ENCODE peak calls at places on chromosomes 1 and 21, in five cellular contexts. H is left colon, V is progenitor cell of endocrine pancreas, J is HT1080, B is esophagus squamous epithelium. Z is an unnamed sample.

GRCh38 chr21:36471254-36471723 is 8.6 kb downstream of the CLDN14 start:
- DNase-seq in B (no peak), J (peak), V (no peak), H (no peak), Z (no peak)

GRCh38 chr21:16004523-16004922 is 274.7 kb downstream of the USP25 start:
- DNase-seq in H (no peak), V (no peak), J (no peak), B (no peak), Z (no peak)

GRCh38 chr21:45256912-45257672 is 30.6 kb downstream of the POFUT2 start:
- DNase-seq in J (no peak), B (no peak), H (no peak), V (peak), Z (peak)

GRCh38 chr1:85471558-85471957 is 6.6 kb upstream of the DDAH1 start:
- DNase-seq in J (no peak), H (no peak), V (no peak), B (no peak), Z (no peak)

GRCh38 chr1:230077436-230078221 is 10.6 kb downstream of the GALNT2 start:
- DNase-seq in H (no peak), B (no peak), J (no peak), V (no peak), Z (no peak)

GRCh38 chr1:156658945-156659574 is 17.1 kb downstream of the BCAN start:
- DNase-seq in B (no peak), H (no peak), J (no peak), V (no peak), Z (no peak)

GRCh38 chr1:3678361-3679097 is 26.2 kb downstream of the TP73 start:
- DNase-seq in B (no peak), J (no peak), H (no peak), V (no peak), Z (no peak)

GRCh38 chr21:34673006-34673405 is 4.2 kb downstream of the CLIC6 start:
- DNase-seq in V (no peak), J (no peak), B (no peak), H (no peak), Z (no peak)

GRCh38 chr1:172917972-172918371 is 132.8 kb downstream of the TNFSF18 start:
- DNase-seq in J (peak), H (no peak), B (no peak), V (no peak), Z (no peak)

GRCh38 chr21:45887121-45887611 is 94.4 kb upstream of the COL6A1 start:
- DNase-seq in B (no peak), V (no peak), H (no peak), J (no peak), Z (no peak)

GRCh38 chr1:182616130-182617074 is 12.2 kb upstream of the RGS16 start:
- DNase-seq in H (peak), B (no peak), J (peak), V (no peak), Z (peak)

GRCh38 chr1:56972971-56973370 is 7.2 kb upstream of the C8B start:
- DNase-seq in J (no peak), B (no peak), V (no peak), H (no peak), Z (no peak)

GRCh38 chr1:201905234-201905890 is 16.7 kb downstream of the SHISA4 start:
- DNase-seq in B (no peak), V (no peak), J (no peak), H (no peak), Z (peak)

GRCh38 chr1:58893257-58893869 is 109.5 kb upstream of the JUN start:
- DNase-seq in H (peak), B (no peak), V (no peak), J (no peak), Z (no peak)

GRCh38 chr1:111958075-111958474 is 31.4 kb downstream of the KCND3 start:
- DNase-seq in H (no peak), J (no peak), B (no peak), V (no peak), Z (no peak)

Z was measured in left lobe of liver.